ENCODE peak calls at places on chromosomes 7 and 10, in five cellular contexts. R is IMR-90, B is bronchial epithelial cell, M is choroid plexus epithelial cell, A is cardiac muscle cell. P is an unnamed sample.
A peak's percentile ranks its signal among the peaks of the same experiment; 100 is the strongest.

GRCh38 chr7:77338883-77339629 is 77.1 kb downstream of the GSAP start:
- DNase-seq in R (peak; percentile 45), B (peak; percentile 70), M (peak; percentile 63), A (no peak), P (peak; percentile 88)

GRCh38 chr10:1295756-1296480 is 239.7 kb downstream of the WDR37 start:
- DNase-seq in B (no peak), M (no peak), R (no peak), A (no peak), P (no peak)

GRCh38 chr7:111175908-111176307 is 85.0 kb downstream of the LRRN3 start:
- DNase-seq in R (no peak), B (no peak), A (no peak), M (no peak), P (no peak)

GRCh38 chr10:124083740-124084397 is 9.5 kb downstream of the CHST15 start:
- DNase-seq in A (no peak), B (no peak), R (no peak), M (no peak), P (no peak)

GRCh38 chr10:598415-599170 is 90.9 kb downstream of the DIP2C start:
- DNase-seq in M (peak; percentile 94), A (no peak), B (no peak), R (peak; percentile 98), P (peak; percentile 90)

GRCh38 chr10:3622845-3623621 is 162.0 kb downstream of the KLF6 start:
- DNase-seq in A (no peak), B (no peak), R (peak; percentile 55), M (peak; percentile 47), P (peak; percentile 71)

GRCh38 chr7:68689087-68689433 is 909.2 kb upstream of the AUTS2 start:
- DNase-seq in B (no peak), M (no peak), A (no peak), R (no peak), P (no peak)

GRCh38 chr7:37107047-37107446 is 341.6 kb downstream of the ELMO1 start:
- DNase-seq in B (no peak), R (no peak), M (no peak), A (no peak), P (no peak)

GRCh38 chr10:124240721-124241350 is 147.4 kb upstream of the CHST15 start:
- DNase-seq in A (no peak), R (no peak), M (no peak), B (no peak), P (no peak)

GRCh38 chr10:131786756-131787605 is 113.8 kb upstream of the PPP2R2D start:
- DNase-seq in A (peak; percentile 61), R (peak; percentile 17), B (peak; percentile 23), M (peak; percentile 59), P (peak; percentile 19)

GRCh38 chr7:54541941-54542618 is at the start of gene VSTM2A:
- DNase-seq in M (no peak), A (peak; percentile 85), B (no peak), R (no peak), P (peak; percentile 0)

GRCh38 chr10:71531485-71532446 is 135.0 kb downstream of the CDH23 start:
- DNase-seq in M (no peak), B (peak; percentile 32), A (no peak), R (no peak), P (no peak)

GRCh38 chr10:784759-785538 is 95.5 kb upstream of the DIP2C start:
- DNase-seq in M (peak; percentile 67), A (peak; percentile 53), B (peak; percentile 60), R (peak; percentile 88), P (peak; percentile 84)

GRCh38 chr7:34117583-34117982 is 212.2 kb downstream of the BMPER start:
- DNase-seq in B (no peak), R (no peak), A (no peak), M (no peak), P (no peak)

GRCh38 chr7:70044525-70044924 is 446.2 kb downstream of the AUTS2 start:
- DNase-seq in B (no peak), A (no peak), R (no peak), M (no peak), P (no peak)

GRCh38 chr7:91319326-91319725 is 55.1 kb downstream of the FZD1 start:
- DNase-seq in A (no peak), M (no peak), B (no peak), R (no peak), P (no peak)

GRCh38 chr10:3095373-3096139 is 28.2 kb downstream of the PFKP start:
- DNase-seq in R (peak; percentile 100), B (peak; percentile 100), M (peak; percentile 99), A (no peak), P (peak; percentile 99)

GRCh38 chr10:19021162-19021561 is 27.4 kb upstream of the MALRD1 start:
- DNase-seq in A (no peak), M (no peak), R (no peak), B (no peak), P (no peak)

GRCh38 chr10:99788598-99789259 is 6.3 kb downstream of the ABCC2 start:
- DNase-seq in R (peak; percentile 73), M (peak; percentile 50), A (no peak), B (no peak), P (peak; percentile 98)
- H3K4me3 ChIP-seq in R (no peak overlapping the region), M (no peak overlapping the region), A (no peak overlapping the region), B (no peak overlapping the region), P (no peak overlapping the region)

DNA sequence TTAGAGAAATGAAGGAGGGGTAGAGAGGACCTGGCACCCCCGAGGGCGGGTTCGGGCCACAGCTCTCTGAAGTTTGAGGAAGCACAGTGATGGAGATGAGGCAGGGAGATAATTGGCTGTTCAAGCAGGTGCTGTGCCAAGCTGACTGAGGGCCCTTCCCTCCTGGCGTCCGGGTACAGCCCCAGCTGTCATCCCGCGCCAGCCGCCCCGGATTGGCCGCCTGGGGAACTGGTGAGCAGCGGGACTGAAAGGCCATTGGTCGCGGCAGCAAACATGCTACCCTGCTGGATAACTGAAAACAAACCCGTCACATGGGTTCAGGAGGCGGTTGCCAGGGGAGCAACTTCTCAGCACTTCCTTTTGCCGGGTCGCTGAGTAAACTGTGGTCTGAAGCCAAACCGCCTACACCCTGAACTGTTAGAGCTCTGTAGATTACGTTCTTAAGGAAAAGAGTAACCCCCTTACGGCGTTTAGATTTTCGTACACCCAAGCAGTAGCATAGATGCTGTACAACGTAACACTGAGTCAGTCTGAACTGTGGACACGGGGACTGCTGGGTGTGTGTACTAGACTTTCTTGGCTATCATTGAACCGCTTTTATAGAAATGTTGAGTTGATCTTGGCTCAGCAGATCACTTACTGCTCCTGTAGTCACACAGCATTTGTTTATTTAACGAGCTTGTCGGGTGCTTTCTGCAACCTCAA is 1.3 kb downstream of the INSIG1 start:
- DNase-seq in R (peak; percentile 98), M (peak; percentile 98), B (peak; percentile 88), A (peak; percentile 91), P (peak; percentile 97)
- TF ChIP-seq CTCF in R (no peak), M (no peak), B (no peak), A (no peak), P (no peak)

GRCh38 chr10:79241629-79241989 is 105.7 kb upstream of the PPIF start:
- DNase-seq in A (no peak), R (no peak), M (no peak), B (no peak), P (no peak)
- H3K4me3 ChIP-seq in A (no peak overlapping the region), R (no peak overlapping the region), M (no peak overlapping the region), B (no peak overlapping the region), P (peak overlapping the region; percentile 56)

GRCh38 chr7:100510437-100511239 is 26.9 kb downstream of the NYAP1 start:
- DNase-seq in B (no peak), A (no peak), M (no peak), R (no peak), P (no peak)

GRCh38 chr7:100515072-100515532 is 23.9 kb upstream of the AGFG2 start:
- DNase-seq in M (peak; percentile 56), R (peak; percentile 75), B (peak; percentile 60), A (no peak), P (peak; percentile 76)

GRCh38 chr7:100509213-100509612 is 25.5 kb downstream of the NYAP1 start:
- DNase-seq in M (peak; percentile 91), A (no peak), R (peak; percentile 83), B (peak; percentile 97), P (peak; percentile 76)

GRCh38 chr7:100516135-100516812 is 22.7 kb upstream of the AGFG2 start:
- DNase-seq in M (peak; percentile 98), A (no peak), B (no peak), R (peak; percentile 87), P (peak; percentile 99)

DNA sequence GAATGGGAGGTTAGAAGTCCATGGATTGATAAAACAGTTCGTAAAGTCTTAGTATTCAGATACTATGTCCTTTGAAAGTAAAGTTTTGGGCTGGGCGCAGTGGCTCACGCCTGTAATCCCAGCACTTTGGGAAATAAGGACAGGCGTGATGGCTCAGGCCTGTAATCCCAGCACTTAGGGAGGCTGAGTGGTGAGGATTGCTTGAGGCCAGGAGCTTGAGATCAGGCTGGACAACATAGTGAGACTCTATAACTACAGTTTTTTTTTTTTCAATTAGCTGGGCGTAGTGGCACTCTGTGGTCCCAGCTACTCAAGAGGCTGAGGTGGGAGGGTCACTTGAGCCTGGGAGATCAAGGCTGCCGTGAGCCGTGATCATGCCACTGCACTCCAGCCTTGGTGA is 25.8 kb upstream of the AGFG2 start:
- DNase-seq in M (no peak), B (no peak), R (no peak), A (no peak), P (no peak)
- TF ChIP-seq CTCF in M (no peak), B (no peak), R (no peak), A (no peak), P (no peak)

GRCh38 chr7:20217193-20217948 is at the start of gene MACC1:
- DNase-seq in R (no peak), B (peak; percentile 95), M (no peak), A (peak; percentile 20), P (no peak)

GRCh38 chr7:20219062-20219445 is 1.9 kb upstream of the MACC1 start:
- DNase-seq in A (no peak), M (no peak), R (no peak), B (no peak), P (no peak)

GRCh38 chr7:20218261-20218660 is 1.1 kb upstream of the MACC1 start:
- DNase-seq in R (no peak), A (no peak), B (peak; percentile 55), M (no peak), P (no peak)

GRCh38 chr7:20214787-20215669 is 2.2 kb downstream of the MACC1 start:
- DNase-seq in M (no peak), R (no peak), B (peak; percentile 84), A (no peak), P (no peak)

GRCh38 chr7:20216637-20217036 is 547 bp downstream of the MACC1 start:
- DNase-seq in B (no peak), R (no peak), M (no peak), A (no peak), P (no peak)
- H3K4me3 ChIP-seq in B (peak overlapping the region; percentile 35), R (no peak overlapping the region), M (no peak overlapping the region), A (no peak overlapping the region), P (no peak overlapping the region)

GRCh38 chr7:13476881-13477444 is 512.5 kb downstream of the ETV1 start:
- DNase-seq in B (no peak), A (no peak), M (peak; percentile 38), R (no peak), P (no peak)
- TF ChIP-seq CTCF in B (no peak), A (no peak), M (peak; percentile 47), R (peak; percentile 19), P (no peak)

GRCh38 chr10:22228943-22229755 is 11.3 kb upstream of the EBLN1 start:
- DNase-seq in B (peak; percentile 77), A (peak; percentile 88), M (peak; percentile 95), R (peak; percentile 91), P (peak; percentile 91)
- H3K4me3 ChIP-seq in B (peak overlapping the region; percentile 76), A (peak overlapping the region; percentile 77), M (peak overlapping the region; percentile 71), R (peak overlapping the region; percentile 74), P (peak overlapping the region; percentile 65)

GRCh38 chr7:93719546-93719945 is 145.0 kb upstream of the CALCR start:
- DNase-seq in A (no peak), R (peak; percentile 34), M (peak; percentile 97), B (peak; percentile 52), P (peak; percentile 98)
- TF ChIP-seq CTCF in A (no peak), R (no peak), M (no peak), B (no peak), P (no peak)

GRCh38 chr7:159104188-159105030 is 40.3 kb downstream of the VIPR2 start:
- DNase-seq in M (no peak), B (no peak), A (no peak), R (no peak), P (no peak)
- H3K4me3 ChIP-seq in M (no peak overlapping the region), B (no peak overlapping the region), A (no peak overlapping the region), R (no peak overlapping the region), P (no peak overlapping the region)